ENCODE peak calls at places on chromosomes 5 and 9, in ten cellular contexts. One of them, this sample, is unnamed.

GRCh38 chr9:122367065-122367464 is 3.8 kb upstream of the PTGS1 start:
- DNase-seq in Kasumi-1: no peak
- DNase-seq in GM12878: no peak
- DNase-seq in erythroblast: no peak
- DNase-seq in activated naive CD4-positive, alpha-beta T cell treated with anti-CD3 and anti-CD28 coated beads for 36 hours: no peak
- DNase-seq in activated T-helper 1 cell treated with anti-CD3 and anti-CD28 coated beads, Interleukin-2, amount 50 U/mL, for 16 hours: no peak
- DNase-seq in lower lobe of right lung: no peak
- DNase-seq in HEK293T: no peak
- DNase-seq in T follicular helper cell: no peak
- DNase-seq in activated CD8-positive, alpha-beta memory T cell treated with anti-CD3 and anti-CD28 coated beads, Interleukin-2, amount 50 U/mL, for 48 hours: no peak
- DNase-seq in this sample: no peak

GRCh38 chr9:124882221-124882620 is 20.3 kb downstream of the ARPC5L start:
- DNase-seq in lower lobe of right lung: peak
- DNase-seq in T follicular helper cell: no peak
- DNase-seq in GM12878: no peak
- DNase-seq in HEK293T: no peak
- DNase-seq in Kasumi-1: no peak
- DNase-seq in activated T-helper 1 cell treated with anti-CD3 and anti-CD28 coated beads, Interleukin-2, amount 50 U/mL, for 16 hours: no peak
- DNase-seq in erythroblast: no peak
- DNase-seq in activated CD8-positive, alpha-beta memory T cell treated with anti-CD3 and anti-CD28 coated beads, Interleukin-2, amount 50 U/mL, for 48 hours: no peak
- DNase-seq in activated naive CD4-positive, alpha-beta T cell treated with anti-CD3 and anti-CD28 coated beads for 36 hours: no peak
- DNase-seq in this sample: no peak

GRCh38 chr9:7011395-7012067 is 253.8 kb downstream of the KDM4C start:
- DNase-seq in erythroblast: no peak
- DNase-seq in activated CD8-positive, alpha-beta memory T cell treated with anti-CD3 and anti-CD28 coated beads, Interleukin-2, amount 50 U/mL, for 48 hours: no peak
- DNase-seq in activated naive CD4-positive, alpha-beta T cell treated with anti-CD3 and anti-CD28 coated beads for 36 hours: no peak
- DNase-seq in Kasumi-1: peak
- DNase-seq in GM12878: peak
- DNase-seq in T follicular helper cell: no peak
- DNase-seq in lower lobe of right lung: no peak
- DNase-seq in HEK293T: no peak
- DNase-seq in activated T-helper 1 cell treated with anti-CD3 and anti-CD28 coated beads, Interleukin-2, amount 50 U/mL, for 16 hours: no peak
- DNase-seq in this sample: no peak

GRCh38 chr9:21153688-21154608 is 12.3 kb upstream of the IFNW1 start:
- DNase-seq in activated CD8-positive, alpha-beta memory T cell treated with anti-CD3 and anti-CD28 coated beads, Interleukin-2, amount 50 U/mL, for 48 hours: no peak
- DNase-seq in HEK293T: peak
- DNase-seq in activated T-helper 1 cell treated with anti-CD3 and anti-CD28 coated beads, Interleukin-2, amount 50 U/mL, for 16 hours: no peak
- DNase-seq in erythroblast: no peak
- DNase-seq in lower lobe of right lung: peak
- DNase-seq in activated naive CD4-positive, alpha-beta T cell treated with anti-CD3 and anti-CD28 coated beads for 36 hours: no peak
- DNase-seq in T follicular helper cell: no peak
- DNase-seq in GM12878: no peak
- DNase-seq in Kasumi-1: peak
- DNase-seq in this sample: no peak

GRCh38 chr5:81579525-81579924 is 171.4 kb downstream of the SSBP2 start:
- DNase-seq in Kasumi-1: no peak
- DNase-seq in HEK293T: no peak
- DNase-seq in lower lobe of right lung: no peak
- DNase-seq in erythroblast: no peak
- DNase-seq in GM12878: no peak
- DNase-seq in activated naive CD4-positive, alpha-beta T cell treated with anti-CD3 and anti-CD28 coated beads for 36 hours: no peak
- DNase-seq in activated T-helper 1 cell treated with anti-CD3 and anti-CD28 coated beads, Interleukin-2, amount 50 U/mL, for 16 hours: no peak
- DNase-seq in activated CD8-positive, alpha-beta memory T cell treated with anti-CD3 and anti-CD28 coated beads, Interleukin-2, amount 50 U/mL, for 48 hours: no peak
- DNase-seq in T follicular helper cell: no peak
- DNase-seq in this sample: no peak

GRCh38 chr5:2119578-2119977 is 236.9 kb upstream of the IRX4 start:
- DNase-seq in lower lobe of right lung: no peak
- DNase-seq in activated T-helper 1 cell treated with anti-CD3 and anti-CD28 coated beads, Interleukin-2, amount 50 U/mL, for 16 hours: no peak
- DNase-seq in activated naive CD4-positive, alpha-beta T cell treated with anti-CD3 and anti-CD28 coated beads for 36 hours: no peak
- DNase-seq in HEK293T: no peak
- DNase-seq in Kasumi-1: no peak
- DNase-seq in erythroblast: no peak
- DNase-seq in activated CD8-positive, alpha-beta memory T cell treated with anti-CD3 and anti-CD28 coated beads, Interleukin-2, amount 50 U/mL, for 48 hours: no peak
- DNase-seq in T follicular helper cell: no peak
- DNase-seq in GM12878: no peak
- DNase-seq in this sample: no peak

GRCh38 chr5:52989781-52990530 is 804 bp downstream of the ITGA2 start:
- DNase-seq in lower lobe of right lung: peak
- DNase-seq in GM12878: no peak
- DNase-seq in HEK293T: peak
- DNase-seq in activated T-helper 1 cell treated with anti-CD3 and anti-CD28 coated beads, Interleukin-2, amount 50 U/mL, for 16 hours: no peak
- DNase-seq in T follicular helper cell: no peak
- DNase-seq in Kasumi-1: peak
- DNase-seq in erythroblast: no peak
- DNase-seq in activated naive CD4-positive, alpha-beta T cell treated with anti-CD3 and anti-CD28 coated beads for 36 hours: peak
- DNase-seq in activated CD8-positive, alpha-beta memory T cell treated with anti-CD3 and anti-CD28 coated beads, Interleukin-2, amount 50 U/mL, for 48 hours: peak
- DNase-seq in this sample: no peak

GRCh38 chr5:65190328-65191053 is 291.2 kb downstream of the ADAMTS6 start:
- DNase-seq in T follicular helper cell: no peak
- DNase-seq in erythroblast: no peak
- DNase-seq in Kasumi-1: no peak
- DNase-seq in activated naive CD4-positive, alpha-beta T cell treated with anti-CD3 and anti-CD28 coated beads for 36 hours: peak
- DNase-seq in activated T-helper 1 cell treated with anti-CD3 and anti-CD28 coated beads, Interleukin-2, amount 50 U/mL, for 16 hours: no peak
- DNase-seq in GM12878: peak
- DNase-seq in lower lobe of right lung: no peak
- DNase-seq in activated CD8-positive, alpha-beta memory T cell treated with anti-CD3 and anti-CD28 coated beads, Interleukin-2, amount 50 U/mL, for 48 hours: no peak
- DNase-seq in HEK293T: no peak
- DNase-seq in this sample: no peak

GRCh38 chr9:86637515-86637914 is 283.3 kb upstream of the TUT7 start:
- DNase-seq in erythroblast: peak
- DNase-seq in HEK293T: peak
- DNase-seq in activated CD8-positive, alpha-beta memory T cell treated with anti-CD3 and anti-CD28 coated beads, Interleukin-2, amount 50 U/mL, for 48 hours: peak
- DNase-seq in lower lobe of right lung: no peak
- DNase-seq in GM12878: no peak
- DNase-seq in activated naive CD4-positive, alpha-beta T cell treated with anti-CD3 and anti-CD28 coated beads for 36 hours: peak
- DNase-seq in activated T-helper 1 cell treated with anti-CD3 and anti-CD28 coated beads, Interleukin-2, amount 50 U/mL, for 16 hours: no peak
- DNase-seq in T follicular helper cell: no peak
- DNase-seq in Kasumi-1: peak
- DNase-seq in this sample: no peak

GRCh38 chr9:121268598-121269029 is 652 bp downstream of the GSN start:
- DNase-seq in erythroblast: no peak
- DNase-seq in T follicular helper cell: no peak
- DNase-seq in activated T-helper 1 cell treated with anti-CD3 and anti-CD28 coated beads, Interleukin-2, amount 50 U/mL, for 16 hours: no peak
- DNase-seq in GM12878: no peak
- DNase-seq in activated CD8-positive, alpha-beta memory T cell treated with anti-CD3 and anti-CD28 coated beads, Interleukin-2, amount 50 U/mL, for 48 hours: no peak
- DNase-seq in Kasumi-1: peak
- DNase-seq in HEK293T: no peak
- DNase-seq in lower lobe of right lung: no peak
- DNase-seq in activated naive CD4-positive, alpha-beta T cell treated with anti-CD3 and anti-CD28 coated beads for 36 hours: no peak
- DNase-seq in this sample: no peak

GRCh38 chr9:136088939-136089696 is 6.0 kb downstream of the NACC2 start:
- DNase-seq in GM12878: no peak
- DNase-seq in T follicular helper cell: no peak
- DNase-seq in activated CD8-positive, alpha-beta memory T cell treated with anti-CD3 and anti-CD28 coated beads, Interleukin-2, amount 50 U/mL, for 48 hours: peak
- DNase-seq in HEK293T: no peak
- DNase-seq in Kasumi-1: no peak
- DNase-seq in activated T-helper 1 cell treated with anti-CD3 and anti-CD28 coated beads, Interleukin-2, amount 50 U/mL, for 16 hours: no peak
- DNase-seq in erythroblast: no peak
- DNase-seq in activated naive CD4-positive, alpha-beta T cell treated with anti-CD3 and anti-CD28 coated beads for 36 hours: no peak
- DNase-seq in lower lobe of right lung: peak
- DNase-seq in this sample: no peak

GRCh38 chr9:76905984-76906861 is at the start of gene PRUNE2:
- DNase-seq in activated T-helper 1 cell treated with anti-CD3 and anti-CD28 coated beads, Interleukin-2, amount 50 U/mL, for 16 hours: no peak
- DNase-seq in GM12878: no peak
- DNase-seq in activated naive CD4-positive, alpha-beta T cell treated with anti-CD3 and anti-CD28 coated beads for 36 hours: peak
- DNase-seq in lower lobe of right lung: peak
- DNase-seq in Kasumi-1: peak
- DNase-seq in T follicular helper cell: no peak
- DNase-seq in HEK293T: peak
- DNase-seq in activated CD8-positive, alpha-beta memory T cell treated with anti-CD3 and anti-CD28 coated beads, Interleukin-2, amount 50 U/mL, for 48 hours: peak
- DNase-seq in erythroblast: peak
- DNase-seq in this sample: no peak

GRCh38 chr9:38263534-38263933 is 129.0 kb upstream of the ALDH1B1 start:
- DNase-seq in lower lobe of right lung: no peak
- DNase-seq in HEK293T: no peak
- DNase-seq in activated naive CD4-positive, alpha-beta T cell treated with anti-CD3 and anti-CD28 coated beads for 36 hours: no peak
- DNase-seq in activated T-helper 1 cell treated with anti-CD3 and anti-CD28 coated beads, Interleukin-2, amount 50 U/mL, for 16 hours: no peak
- DNase-seq in T follicular helper cell: no peak
- DNase-seq in GM12878: no peak
- DNase-seq in activated CD8-positive, alpha-beta memory T cell treated with anti-CD3 and anti-CD28 coated beads, Interleukin-2, amount 50 U/mL, for 48 hours: no peak
- DNase-seq in Kasumi-1: no peak
- DNase-seq in erythroblast: no peak
- DNase-seq in this sample: no peak

GRCh38 chr5:91038180-91038808 is 344.8 kb downstream of the ARRDC3 start:
- DNase-seq in T follicular helper cell: no peak
- DNase-seq in activated CD8-positive, alpha-beta memory T cell treated with anti-CD3 and anti-CD28 coated beads, Interleukin-2, amount 50 U/mL, for 48 hours: no peak
- DNase-seq in HEK293T: no peak
- DNase-seq in GM12878: no peak
- DNase-seq in Kasumi-1: no peak
- DNase-seq in activated T-helper 1 cell treated with anti-CD3 and anti-CD28 coated beads, Interleukin-2, amount 50 U/mL, for 16 hours: no peak
- DNase-seq in lower lobe of right lung: no peak
- DNase-seq in activated naive CD4-positive, alpha-beta T cell treated with anti-CD3 and anti-CD28 coated beads for 36 hours: no peak
- DNase-seq in erythroblast: no peak
- DNase-seq in this sample: no peak

GRCh38 chr9:8349928-8350327 is 550.4 kb upstream of the DMAC1 start:
- DNase-seq in T follicular helper cell: no peak
- DNase-seq in activated T-helper 1 cell treated with anti-CD3 and anti-CD28 coated beads, Interleukin-2, amount 50 U/mL, for 16 hours: no peak
- DNase-seq in HEK293T: no peak
- DNase-seq in activated naive CD4-positive, alpha-beta T cell treated with anti-CD3 and anti-CD28 coated beads for 36 hours: no peak
- DNase-seq in lower lobe of right lung: no peak
- DNase-seq in erythroblast: no peak
- DNase-seq in activated CD8-positive, alpha-beta memory T cell treated with anti-CD3 and anti-CD28 coated beads, Interleukin-2, amount 50 U/mL, for 48 hours: no peak
- DNase-seq in GM12878: no peak
- DNase-seq in Kasumi-1: no peak
- DNase-seq in this sample: no peak

GRCh38 chr5:32388429-32389111 is 56.0 kb downstream of the ZFR start:
- DNase-seq in Kasumi-1: no peak
- DNase-seq in lower lobe of right lung: no peak
- DNase-seq in erythroblast: no peak
- DNase-seq in activated CD8-positive, alpha-beta memory T cell treated with anti-CD3 and anti-CD28 coated beads, Interleukin-2, amount 50 U/mL, for 48 hours: no peak
- DNase-seq in HEK293T: no peak
- DNase-seq in activated naive CD4-positive, alpha-beta T cell treated with anti-CD3 and anti-CD28 coated beads for 36 hours: no peak
- DNase-seq in GM12878: no peak
- DNase-seq in activated T-helper 1 cell treated with anti-CD3 and anti-CD28 coated beads, Interleukin-2, amount 50 U/mL, for 16 hours: no peak
- DNase-seq in T follicular helper cell: no peak
- DNase-seq in this sample: no peak

GRCh38 chr9:132986114-132986513 is 7.6 kb downstream of the GFI1B start:
- DNase-seq in activated T-helper 1 cell treated with anti-CD3 and anti-CD28 coated beads, Interleukin-2, amount 50 U/mL, for 16 hours: no peak
- DNase-seq in activated naive CD4-positive, alpha-beta T cell treated with anti-CD3 and anti-CD28 coated beads for 36 hours: no peak
- DNase-seq in GM12878: no peak
- DNase-seq in T follicular helper cell: no peak
- DNase-seq in Kasumi-1: no peak
- DNase-seq in activated CD8-positive, alpha-beta memory T cell treated with anti-CD3 and anti-CD28 coated beads, Interleukin-2, amount 50 U/mL, for 48 hours: no peak
- DNase-seq in HEK293T: no peak
- DNase-seq in erythroblast: peak
- DNase-seq in lower lobe of right lung: peak
- DNase-seq in this sample: no peak

GRCh38 chr5:65874241-65874640 is 52.1 kb upstream of the ERBIN start:
- DNase-seq in lower lobe of right lung: no peak
- DNase-seq in activated T-helper 1 cell treated with anti-CD3 and anti-CD28 coated beads, Interleukin-2, amount 50 U/mL, for 16 hours: no peak
- DNase-seq in erythroblast: no peak
- DNase-seq in activated CD8-positive, alpha-beta memory T cell treated with anti-CD3 and anti-CD28 coated beads, Interleukin-2, amount 50 U/mL, for 48 hours: no peak
- DNase-seq in GM12878: no peak
- DNase-seq in T follicular helper cell: no peak
- DNase-seq in Kasumi-1: no peak
- DNase-seq in activated naive CD4-positive, alpha-beta T cell treated with anti-CD3 and anti-CD28 coated beads for 36 hours: no peak
- DNase-seq in HEK293T: no peak
- DNase-seq in this sample: no peak

GRCh38 chr5:139131881-139132480 is 66.2 kb downstream of the SIL1 start:
- DNase-seq in activated naive CD4-positive, alpha-beta T cell treated with anti-CD3 and anti-CD28 coated beads for 36 hours: no peak
- DNase-seq in activated T-helper 1 cell treated with anti-CD3 and anti-CD28 coated beads, Interleukin-2, amount 50 U/mL, for 16 hours: no peak
- DNase-seq in lower lobe of right lung: no peak
- DNase-seq in activated CD8-positive, alpha-beta memory T cell treated with anti-CD3 and anti-CD28 coated beads, Interleukin-2, amount 50 U/mL, for 48 hours: no peak
- DNase-seq in erythroblast: no peak
- DNase-seq in Kasumi-1: peak
- DNase-seq in GM12878: no peak
- DNase-seq in T follicular helper cell: no peak
- DNase-seq in HEK293T: no peak
- DNase-seq in this sample: no peak

GRCh38 chr5:154945695-154946301 is 4.9 kb downstream of the MRPL22 start:
- DNase-seq in T follicular helper cell: no peak
- DNase-seq in Kasumi-1: peak
- DNase-seq in erythroblast: peak
- DNase-seq in activated T-helper 1 cell treated with anti-CD3 and anti-CD28 coated beads, Interleukin-2, amount 50 U/mL, for 16 hours: no peak
- DNase-seq in HEK293T: no peak
- DNase-seq in GM12878: no peak
- DNase-seq in activated naive CD4-positive, alpha-beta T cell treated with anti-CD3 and anti-CD28 coated beads for 36 hours: no peak
- DNase-seq in activated CD8-positive, alpha-beta memory T cell treated with anti-CD3 and anti-CD28 coated beads, Interleukin-2, amount 50 U/mL, for 48 hours: no peak
- DNase-seq in lower lobe of right lung: no peak
- DNase-seq in this sample: no peak

GRCh38 chr9:7003876-7004275 is 246.1 kb downstream of the KDM4C start:
- DNase-seq in activated T-helper 1 cell treated with anti-CD3 and anti-CD28 coated beads, Interleukin-2, amount 50 U/mL, for 16 hours: no peak
- DNase-seq in HEK293T: no peak
- DNase-seq in Kasumi-1: no peak
- DNase-seq in GM12878: no peak
- DNase-seq in T follicular helper cell: no peak
- DNase-seq in activated naive CD4-positive, alpha-beta T cell treated with anti-CD3 and anti-CD28 coated beads for 36 hours: no peak
- DNase-seq in lower lobe of right lung: no peak
- DNase-seq in activated CD8-positive, alpha-beta memory T cell treated with anti-CD3 and anti-CD28 coated beads, Interleukin-2, amount 50 U/mL, for 48 hours: no peak
- DNase-seq in erythroblast: no peak
- DNase-seq in this sample: no peak

GRCh38 chr5:110376281-110376916 is 350.1 kb downstream of the TMEM232 start:
- DNase-seq in lower lobe of right lung: no peak
- DNase-seq in Kasumi-1: no peak
- DNase-seq in erythroblast: no peak
- DNase-seq in HEK293T: no peak
- DNase-seq in activated naive CD4-positive, alpha-beta T cell treated with anti-CD3 and anti-CD28 coated beads for 36 hours: no peak
- DNase-seq in T follicular helper cell: no peak
- DNase-seq in activated CD8-positive, alpha-beta memory T cell treated with anti-CD3 and anti-CD28 coated beads, Interleukin-2, amount 50 U/mL, for 48 hours: no peak
- DNase-seq in activated T-helper 1 cell treated with anti-CD3 and anti-CD28 coated beads, Interleukin-2, amount 50 U/mL, for 16 hours: no peak
- DNase-seq in GM12878: no peak
- DNase-seq in this sample: no peak

GRCh38 chr9:10479172-10479571 is 133.6 kb downstream of the PTPRD start:
- DNase-seq in HEK293T: peak
- DNase-seq in activated naive CD4-positive, alpha-beta T cell treated with anti-CD3 and anti-CD28 coated beads for 36 hours: no peak
- DNase-seq in activated T-helper 1 cell treated with anti-CD3 and anti-CD28 coated beads, Interleukin-2, amount 50 U/mL, for 16 hours: no peak
- DNase-seq in T follicular helper cell: no peak
- DNase-seq in lower lobe of right lung: no peak
- DNase-seq in Kasumi-1: no peak
- DNase-seq in GM12878: no peak
- DNase-seq in erythroblast: no peak
- DNase-seq in activated CD8-positive, alpha-beta memory T cell treated with anti-CD3 and anti-CD28 coated beads, Interleukin-2, amount 50 U/mL, for 48 hours: no peak
- DNase-seq in this sample: no peak

GRCh38 chr5:80254767-80255424 is 952 bp downstream of the SERINC5 start:
- DNase-seq in Kasumi-1: peak
- DNase-seq in activated CD8-positive, alpha-beta memory T cell treated with anti-CD3 and anti-CD28 coated beads, Interleukin-2, amount 50 U/mL, for 48 hours: no peak
- DNase-seq in GM12878: no peak
- DNase-seq in activated T-helper 1 cell treated with anti-CD3 and anti-CD28 coated beads, Interleukin-2, amount 50 U/mL, for 16 hours: no peak
- DNase-seq in erythroblast: peak
- DNase-seq in lower lobe of right lung: no peak
- DNase-seq in activated naive CD4-positive, alpha-beta T cell treated with anti-CD3 and anti-CD28 coated beads for 36 hours: peak
- DNase-seq in T follicular helper cell: no peak
- DNase-seq in HEK293T: no peak
- DNase-seq in this sample: no peak

GRCh38 chr5:95184924-95185323 is 100.0 kb downstream of the MCTP1 start:
- DNase-seq in T follicular helper cell: no peak
- DNase-seq in erythroblast: no peak
- DNase-seq in activated CD8-positive, alpha-beta memory T cell treated with anti-CD3 and anti-CD28 coated beads, Interleukin-2, amount 50 U/mL, for 48 hours: no peak
- DNase-seq in HEK293T: no peak
- DNase-seq in activated T-helper 1 cell treated with anti-CD3 and anti-CD28 coated beads, Interleukin-2, amount 50 U/mL, for 16 hours: no peak
- DNase-seq in activated naive CD4-positive, alpha-beta T cell treated with anti-CD3 and anti-CD28 coated beads for 36 hours: no peak
- DNase-seq in GM12878: no peak
- DNase-seq in Kasumi-1: no peak
- DNase-seq in lower lobe of right lung: no peak
- DNase-seq in this sample: no peak

GRCh38 chr5:14035859-14036440 is 91.5 kb upstream of the DNAH5 start:
- DNase-seq in Kasumi-1: peak
- DNase-seq in lower lobe of right lung: no peak
- DNase-seq in erythroblast: no peak
- DNase-seq in HEK293T: peak
- DNase-seq in T follicular helper cell: no peak
- DNase-seq in activated naive CD4-positive, alpha-beta T cell treated with anti-CD3 and anti-CD28 coated beads for 36 hours: no peak
- DNase-seq in GM12878: no peak
- DNase-seq in activated T-helper 1 cell treated with anti-CD3 and anti-CD28 coated beads, Interleukin-2, amount 50 U/mL, for 16 hours: no peak
- DNase-seq in activated CD8-positive, alpha-beta memory T cell treated with anti-CD3 and anti-CD28 coated beads, Interleukin-2, amount 50 U/mL, for 48 hours: no peak
- DNase-seq in this sample: no peak

GRCh38 chr9:134488251-134488900 is 153.2 kb upstream of the COL5A1 start:
- DNase-seq in activated naive CD4-positive, alpha-beta T cell treated with anti-CD3 and anti-CD28 coated beads for 36 hours: no peak
- DNase-seq in GM12878: no peak
- DNase-seq in activated CD8-positive, alpha-beta memory T cell treated with anti-CD3 and anti-CD28 coated beads, Interleukin-2, amount 50 U/mL, for 48 hours: peak
- DNase-seq in lower lobe of right lung: no peak
- DNase-seq in T follicular helper cell: no peak
- DNase-seq in Kasumi-1: no peak
- DNase-seq in HEK293T: no peak
- DNase-seq in erythroblast: no peak
- DNase-seq in activated T-helper 1 cell treated with anti-CD3 and anti-CD28 coated beads, Interleukin-2, amount 50 U/mL, for 16 hours: no peak
- DNase-seq in this sample: no peak

GRCh38 chr9:16003785-16004184 is 450.9 kb downstream of the CCDC171 start:
- DNase-seq in lower lobe of right lung: no peak
- DNase-seq in activated T-helper 1 cell treated with anti-CD3 and anti-CD28 coated beads, Interleukin-2, amount 50 U/mL, for 16 hours: no peak
- DNase-seq in erythroblast: no peak
- DNase-seq in T follicular helper cell: no peak
- DNase-seq in GM12878: no peak
- DNase-seq in activated CD8-positive, alpha-beta memory T cell treated with anti-CD3 and anti-CD28 coated beads, Interleukin-2, amount 50 U/mL, for 48 hours: no peak
- DNase-seq in activated naive CD4-positive, alpha-beta T cell treated with anti-CD3 and anti-CD28 coated beads for 36 hours: no peak
- DNase-seq in Kasumi-1: no peak
- DNase-seq in HEK293T: no peak
- DNase-seq in this sample: no peak

This sample was measured in GM12864.